ENCODE peak calls at places on chromosomes 12 and 14, in eight cellular contexts. E is stomach; H is kidney; U is A673; K is activated CD8-positive, alpha-beta T cell treated with anti-CD3 and anti-CD28 coated beads for 36 hours; T is tibial artery; F is H9; G is esophagus squamous epithelium. J is an unnamed sample.

GRCh38 chr14:35949933-35950332 is 123.8 kb downstream of the BRMS1L start:
- DNase-seq in E (peak; percentile 46), H (no peak), U (peak; percentile 5), K (no peak), T (no peak), F (no peak), G (no peak), J (no peak)

GRCh38 chr14:55142466-55142865 is 13.4 kb downstream of the LGALS3 start:
- DNase-seq in E (no peak), H (no peak), U (no peak), K (no peak), T (no peak), F (no peak), G (no peak), J (no peak)

GRCh38 chr12:3341594-3341993 is 149.4 kb upstream of the PRMT8 start:
- DNase-seq in E (no peak), H (no peak), U (no peak), K (no peak), T (no peak), F (no peak), G (no peak), J (no peak)

GRCh38 chr12:100554608-100555077 is 18.8 kb upstream of the GAS2L3 start:
- DNase-seq in E (no peak), H (no peak), U (peak; percentile 80), K (no peak), T (no peak), F (peak; percentile 56), G (no peak), J (peak; percentile 21)

GRCh38 chr12:98422359-98422758 is 93.0 kb upstream of the TMPO start:
- DNase-seq in E (no peak), H (no peak), U (no peak), K (no peak), T (no peak), F (no peak), G (no peak), J (no peak)

GRCh38 chr14:46596236-46596635 is 55.3 kb downstream of the RPL10L start:
- DNase-seq in E (no peak), H (no peak), U (no peak), K (no peak), T (no peak), F (no peak), G (no peak), J (no peak)

GRCh38 chr12:24991209-24992049 is 42.5 kb upstream of the BCAT1 start:
- DNase-seq in E (no peak), H (no peak), U (peak; percentile 72), K (no peak), T (no peak), F (no peak), G (no peak), J (peak; percentile 65)

GRCh38 chr14:103846569-103847438 is 571 bp downstream of the PPP1R13B start:
- DNase-seq in E (peak; percentile 60), H (peak; percentile 89), U (no peak), K (peak; percentile 26), T (no peak), F (peak; percentile 41), G (no peak), J (peak; percentile 66)

GRCh38 chr12:106027286-106027685 is 111.5 kb downstream of the NUAK1 start:
- DNase-seq in E (no peak), H (no peak), U (no peak), K (no peak), T (no peak), F (no peak), G (no peak), J (no peak)

GRCh38 chr12:19150273-19150895 is 20.9 kb downstream of the PLEKHA5 start:
- DNase-seq in E (no peak), H (no peak), U (no peak), K (no peak), T (no peak), F (no peak), G (no peak), J (no peak)

GRCh38 chr14:24348186-24348585 is 8.4 kb upstream of the RIPK3 start:
- DNase-seq in E (no peak), H (no peak), U (no peak), K (no peak), T (no peak), F (no peak), G (no peak), J (no peak)
- TF ChIP-seq CTCF in E (no peak), H (no peak), U (no peak), K (no peak), T (no peak), F (no peak), G (no peak), J (no peak)

GRCh38 chr14:75141062-75141461 is 14.2 kb upstream of the NEK9 start:
- DNase-seq in E (no peak), H (no peak), U (no peak), K (no peak), T (no peak), F (no peak), G (no peak), J (no peak)

GRCh38 chr14:75142494-75142893 is 15.6 kb upstream of the NEK9 start:
- DNase-seq in E (no peak), H (no peak), U (no peak), K (no peak), T (no peak), F (no peak), G (no peak), J (no peak)

GRCh38 chr14:75143761-75144527 is 17.1 kb upstream of the NEK9 start:
- DNase-seq in E (no peak), H (no peak), U (no peak), K (no peak), T (no peak), F (no peak), G (no peak), J (no peak)

GRCh38 chr14:75140620-75141019 is 13.8 kb upstream of the NEK9 start:
- DNase-seq in E (no peak), H (no peak), U (no peak), K (no peak), T (no peak), F (no peak), G (no peak), J (no peak)

DNA sequence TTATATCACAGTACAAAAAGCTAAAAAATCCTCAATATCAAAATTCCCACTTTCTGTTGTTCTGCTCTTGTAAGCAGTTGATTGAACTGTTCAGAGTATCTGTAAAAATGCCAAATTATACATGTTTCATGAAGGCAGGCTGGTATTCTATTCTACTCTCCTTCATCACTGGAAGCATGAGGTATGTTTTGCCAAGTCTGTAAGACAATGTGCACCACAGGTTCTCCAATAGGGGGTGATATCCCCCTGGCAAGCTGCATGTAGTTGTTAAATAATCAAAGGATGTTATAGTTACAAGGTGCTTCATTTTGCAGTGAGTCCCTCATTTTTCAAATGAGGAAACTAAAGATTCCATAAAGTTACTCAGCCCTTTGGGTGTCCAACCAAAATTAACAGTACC is 15.1 kb upstream of the NEK9 start:
- DNase-seq in E (no peak), H (no peak), U (peak; percentile 45), K (peak; percentile 33), T (no peak), F (no peak), G (no peak), J (no peak)
- TF ChIP-seq CTCF in E (no peak), H (no peak), U (peak; percentile 60), K (peak; percentile 54), T (peak; percentile 27), F (peak; percentile 66), G (peak; percentile 16), J (no peak)

GRCh38 chr12:113111247-113111646 is 24.3 kb downstream of the RASAL1 start:
- DNase-seq in E (no peak), H (no peak), U (no peak), K (no peak), T (no peak), F (no peak), G (no peak), J (no peak)
- TF ChIP-seq CTCF in E (no peak), H (no peak), U (no peak), K (no peak), T (no peak), F (no peak), G (no peak), J (no peak)

DNA sequence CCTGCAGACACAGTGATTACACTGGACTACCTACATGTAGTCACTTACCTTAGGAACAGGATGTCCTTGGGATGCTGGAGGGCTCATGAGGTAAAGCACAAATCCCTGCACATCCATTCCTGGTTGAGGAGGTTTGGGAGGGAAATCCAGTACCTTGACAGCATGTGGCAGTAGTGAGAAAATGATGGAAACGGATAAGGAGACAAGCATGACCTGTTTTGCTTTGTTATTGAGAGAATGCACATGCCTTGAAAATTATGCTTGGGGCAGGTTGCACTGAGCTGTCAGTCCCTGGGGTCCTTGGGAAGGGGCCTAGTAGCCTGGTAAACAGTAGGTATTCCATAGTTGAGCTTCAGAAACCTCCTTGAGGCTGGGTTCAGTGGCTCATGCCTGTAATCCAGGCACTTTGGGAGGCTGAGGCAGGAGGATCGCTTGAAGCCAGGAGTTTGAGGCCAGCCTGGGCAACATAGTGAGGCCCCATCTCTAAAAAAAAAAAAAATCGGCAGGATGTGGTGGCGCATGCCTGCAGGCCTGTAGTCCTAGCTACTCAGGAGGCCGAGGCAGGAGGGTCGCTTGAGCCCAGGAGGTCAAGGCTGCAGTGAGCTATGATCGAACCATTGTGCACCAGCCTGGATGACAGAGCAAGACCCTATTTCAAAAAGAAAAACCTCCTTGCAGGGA is 2.0 kb upstream of the SLC25A29 start:
- DNase-seq in E (no peak), H (no peak), U (no peak), K (no peak), T (no peak), F (no peak), G (no peak), J (no peak)
- TF ChIP-seq CTCF in E (no peak), H (no peak), U (no peak), K (no peak), T (no peak), F (no peak), G (no peak), J (no peak)

DNA sequence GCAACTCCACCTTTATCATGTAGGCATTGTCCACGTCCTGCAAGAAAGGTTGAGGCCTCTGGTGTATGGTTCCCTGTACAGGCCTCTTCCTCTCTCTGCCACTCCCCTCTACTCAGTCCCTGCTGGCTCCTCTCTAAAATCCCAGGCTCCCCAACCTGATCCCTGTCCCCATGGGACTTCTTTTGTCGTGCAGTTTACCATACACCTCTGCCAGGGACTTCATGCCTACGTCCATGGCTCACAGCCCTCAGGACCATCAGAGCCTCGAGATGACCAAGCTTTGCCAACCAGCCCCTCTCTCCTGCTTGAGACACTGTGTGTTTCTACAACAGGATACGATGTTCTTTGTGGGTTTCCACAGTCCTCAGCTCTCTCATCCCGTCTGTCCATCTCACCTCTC is 2.9 kb downstream of the KRT2 start:
- DNase-seq in E (no peak), H (no peak), U (no peak), K (no peak), T (no peak), F (peak; percentile 14), G (no peak), J (no peak)
- TF ChIP-seq CTCF in E (no peak), H (no peak), U (no peak), K (no peak), T (no peak), F (no peak), G (no peak), J (no peak)

DNA sequence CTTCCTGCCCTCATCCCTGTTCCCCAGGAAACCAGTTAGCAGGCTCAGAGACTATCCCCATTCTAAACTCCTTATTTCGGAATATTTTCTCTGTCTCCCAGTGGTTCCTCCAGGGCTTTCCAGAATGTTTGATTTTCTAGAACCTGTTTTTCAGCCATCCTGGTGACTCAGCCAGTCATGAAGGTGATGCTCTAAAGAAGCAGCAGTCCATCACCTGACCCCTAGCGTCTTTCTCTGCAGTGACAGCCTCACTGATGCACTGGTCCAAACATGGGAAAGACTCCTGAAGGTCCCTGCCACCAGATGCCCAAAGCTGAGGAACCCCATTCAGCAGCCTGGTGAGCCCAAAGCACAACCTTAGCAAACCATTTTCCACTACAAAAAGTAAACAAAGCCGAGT is 212.6 kb downstream of the PHETA1 start:
- DNase-seq in E (no peak), H (no peak), U (no peak), K (no peak), T (no peak), F (no peak), G (no peak), J (no peak)
- TF ChIP-seq CTCF in E (no peak), H (no peak), U (no peak), K (no peak), T (no peak), F (no peak), G (no peak), J (no peak)